ENCODE peak calls at places on chromosomes 2 and 18, in six cellular contexts. X is naive B cell; E is stimulated activated CD4-positive, alpha-beta T cell treated with anti-CD3 and anti-CD28 coated beads, Interleukin-2, amount 100 ng/mL, for 24 hours; R is NCI-H345; V is DMS153; G is HFFc6. L is an unnamed sample.

GRCh38 chr2:1914541-1915165 is 170.3 kb upstream of the PXDN start:
- DNase-seq in G (no peak), X (no peak), E (no peak), V (no peak), R (no peak), L (no peak)

GRCh38 chr2:167140767-167141166 is 252.5 kb downstream of the XIRP2 start:
- DNase-seq in R (no peak), V (no peak), X (no peak), G (peak), E (no peak), L (no peak)

GRCh38 chr2:160522951-160523700 is 29.5 kb upstream of the RBMS1 start:
- DNase-seq in X (no peak), R (no peak), G (peak), E (no peak), V (no peak), L (no peak)

GRCh38 chr18:67519582-67519981 is 3.1 kb upstream of the DSEL start:
- DNase-seq in G (peak), V (no peak), X (no peak), E (no peak), R (no peak), L (peak)

GRCh38 chr18:22324191-22325131 is 93.3 kb downstream of the CTAGE1 start:
- DNase-seq in R (no peak), X (no peak), G (no peak), E (peak), V (no peak), L (no peak)

GRCh38 chr2:95377724-95378123 is 24.8 kb upstream of the FAHD2A start:
- DNase-seq in G (no peak), E (no peak), V (no peak), R (no peak), X (no peak), L (no peak)

GRCh38 chr2:167946367-167946955 is 300.9 kb downstream of the STK39 start:
- DNase-seq in R (no peak), X (no peak), G (no peak), V (no peak), E (no peak), L (no peak)

GRCh38 chr2:170436077-170436943 is 258.4 kb downstream of the MYO3B start:
- DNase-seq in V (no peak), R (no peak), E (no peak), G (no peak), X (no peak), L (no peak)

GRCh38 chr2:62873603-62874002 is 168.1 kb downstream of the EHBP1 start:
- DNase-seq in R (no peak), E (no peak), X (no peak), V (no peak), G (no peak), L (no peak)

GRCh38 chr2:163213699-163214098 is 375.1 kb upstream of the KCNH7 start:
- DNase-seq in R (no peak), E (no peak), V (no peak), X (no peak), G (no peak), L (no peak)

GRCh38 chr18:79944126-79944731 is 7.2 kb downstream of the SLC66A2 start:
- DNase-seq in R (peak), V (no peak), E (peak), G (no peak), X (no peak), L (no peak)